ENCODE peak calls at places on chromosomes 5 and 9, in five cellular contexts. Y is activated CD4-positive, alpha-beta T cell treated with anti-CD3 and anti-CD28 coated beads, Interleukin-2, amount 50 U/mL, for 1 hour; M is stimulated activated CD8-positive, alpha-beta memory T cell treated with anti-CD3 and anti-CD28 coated beads, Interleukin-7, amount 100 ng/mL, for 24 hours; L is stimulated activated CD4-positive, alpha-beta T cell treated with anti-CD3 and anti-CD28 coated beads, Interleukin-12 subunit alpha, Interleukin-12 subunit beta, amount 100 ng/mL, for 4 hours; N is T-helper 2 cell. W is an unnamed sample.

GRCh38 chr5:143923634-143924265 is 111.8 kb downstream of the HMHB1 start:
- DNase-seq in N (no peak), L (no peak), M (no peak), Y (no peak), W (peak; percentile 9)

GRCh38 chr5:103057208-103058130 is 62.5 kb downstream of the GIN1 start:
- DNase-seq in Y (no peak), L (no peak), N (no peak), M (no peak), W (no peak)

GRCh38 chr5:178415353-178415752 is 174.8 kb downstream of the COL23A1 start:
- DNase-seq in N (no peak), Y (no peak), L (no peak), M (no peak), W (no peak)

GRCh38 chr5:132459983-132460834 is 30.4 kb downstream of the IRF1 start:
- DNase-seq in M (no peak), N (no peak), L (no peak), Y (no peak), W (no peak)

GRCh38 chr9:87498046-87498815 is 564 bp downstream of the DAPK1 start:
- DNase-seq in N (no peak), Y (no peak), M (no peak), L (no peak), W (peak; percentile 23)

GRCh38 chr5:24742334-24742733 is 97.6 kb upstream of the CDH10 start:
- DNase-seq in M (no peak), L (no peak), Y (no peak), N (no peak), W (no peak)

GRCh38 chr9:75636427-75637045 is 253.9 kb upstream of the PCSK5 start:
- DNase-seq in Y (no peak), N (no peak), M (no peak), L (no peak), W (no peak)

GRCh38 chr9:37373621-37374020 is 48.9 kb upstream of the GRHPR start:
- DNase-seq in M (no peak), N (no peak), L (no peak), Y (no peak), W (no peak)

GRCh38 chr9:133171161-133171955 is 7.6 kb upstream of the GBGT1 start:
- DNase-seq in M (no peak), Y (no peak), N (no peak), L (no peak), W (no peak)

GRCh38 chr5:1930880-1931589 is 48.3 kb upstream of the IRX4 start:
- DNase-seq in N (no peak), M (no peak), Y (no peak), L (no peak), W (no peak)

GRCh38 chr5:17118631-17119030 is 98.8 kb upstream of the BASP1 start:
- DNase-seq in M (no peak), Y (no peak), N (no peak), L (no peak), W (no peak)

GRCh38 chr9:113546566-113546965 is 83.0 kb downstream of the RGS3 start:
- DNase-seq in Y (no peak), M (no peak), L (no peak), N (no peak), W (no peak)

GRCh38 chr5:149623473-149623872 is 42.2 kb downstream of the ARHGEF37 start:
- DNase-seq in M (no peak), Y (no peak), N (no peak), L (no peak), W (no peak)

GRCh38 chr5:102830241-102830640 is 75.1 kb downstream of the PAM start:
- DNase-seq in M (no peak), L (no peak), N (no peak), Y (no peak), W (no peak)

GRCh38 chr5:460413-460700 is 17.4 kb downstream of the EXOC3 start:
- DNase-seq in L (no peak), Y (no peak), M (no peak), N (no peak), W (no peak)

GRCh38 chr5:45532826-45533624 is 163.2 kb downstream of the HCN1 start:
- DNase-seq in M (no peak), N (no peak), L (no peak), Y (no peak), W (no peak)

GRCh38 chr5:138177936-138178515 is 404 bp downstream of the BRD8 start:
- DNase-seq in L (peak; percentile 7), N (no peak), Y (peak; percentile 3), M (no peak), W (no peak)

GRCh38 chr9:69653261-69653660 is 18.9 kb downstream of the APBA1 start:
- DNase-seq in L (no peak), Y (no peak), M (no peak), N (no peak), W (no peak)

GRCh38 chr5:156835905-156836304 is 14.2 kb upstream of the PPP1R2B start:
- DNase-seq in M (no peak), Y (no peak), N (no peak), L (no peak), W (no peak)

GRCh38 chr5:74288448-74289109 is 351.9 kb downstream of the ENC1 start:
- DNase-seq in M (no peak), N (no peak), L (no peak), Y (no peak), W (no peak)

GRCh38 chr9:108664309-108665255 is 191.2 kb downstream of the ACTL7B start:
- DNase-seq in N (no peak), Y (no peak), L (no peak), M (no peak), W (no peak)

GRCh38 chr5:115402092-115402491 is 105.6 kb upstream of the CCDC112 start:
- DNase-seq in L (no peak), Y (no peak), M (no peak), N (no peak), W (no peak)

GRCh38 chr9:6592791-6593190 is 52.7 kb downstream of the GLDC start:
- DNase-seq in M (no peak), N (no peak), L (no peak), Y (no peak), W (no peak)

GRCh38 chr9:114037249-114037648 is 40.9 kb downstream of the AMBP start:
- DNase-seq in L (no peak), M (no peak), Y (no peak), N (no peak), W (no peak)

GRCh38 chr9:112784020-112784788 is 33.6 kb downstream of the SNX30 start:
- DNase-seq in L (no peak), N (no peak), M (no peak), Y (no peak), W (no peak)

GRCh38 chr9:113560621-113560915 is 97.0 kb downstream of the RGS3 start:
- DNase-seq in M (no peak), Y (no peak), L (no peak), N (no peak), W (no peak)

GRCh38 chr9:7293091-7293490 is 506.5 kb downstream of the DMAC1 start:
- DNase-seq in M (no peak), L (no peak), N (no peak), Y (no peak), W (no peak)

GRCh38 chr9:127175764-127176163 is 53.3 kb upstream of the ANGPTL2 start:
- DNase-seq in L (no peak), N (no peak), Y (no peak), M (no peak), W (no peak)

W was measured in GM12891.